ENCODE peak calls at places on chromosome 17, in ten cellular contexts. One of them, this sample, is unnamed.

GRCh38 chr17:64200080-64201042 is 62.7 kb downstream of the TEX2 start:
- DNase-seq in psoas muscle: no peak
- DNase-seq in tibial artery: no peak
- DNase-seq in uterus: no peak
- DNase-seq in HepG2: no peak
- DNase-seq in OCI-LY7: no peak
- DNase-seq in ovary: no peak
- DNase-seq in breast epithelium: no peak
- DNase-seq in Peyer's patch: no peak
- DNase-seq in astrocyte: peak; percentile 65
- DNase-seq in this sample: no peak

GRCh38 chr17:32806646-32807045 is 70.3 kb downstream of the MYO1D start:
- DNase-seq in ovary: no peak
- DNase-seq in breast epithelium: no peak
- DNase-seq in OCI-LY7: no peak
- DNase-seq in tibial artery: no peak
- DNase-seq in psoas muscle: no peak
- DNase-seq in astrocyte: no peak
- DNase-seq in Peyer's patch: no peak
- DNase-seq in uterus: no peak
- DNase-seq in HepG2: no peak
- DNase-seq in this sample: no peak

GRCh38 chr17:63474174-63474913 is 2.5 kb upstream of the ACE start:
- DNase-seq in breast epithelium: no peak
- DNase-seq in psoas muscle: no peak
- DNase-seq in ovary: peak; percentile 47
- DNase-seq in astrocyte: peak; percentile 24
- DNase-seq in OCI-LY7: no peak
- DNase-seq in Peyer's patch: no peak
- DNase-seq in HepG2: no peak
- DNase-seq in tibial artery: no peak
- DNase-seq in uterus: peak; percentile 46
- DNase-seq in this sample: peak; percentile 83

GRCh38 chr17:48625502-48626201 is 506 bp downstream of the HOXB9 start:
- DNase-seq in psoas muscle: no peak
- DNase-seq in Peyer's patch: peak; percentile 84
- DNase-seq in ovary: no peak
- DNase-seq in tibial artery: no peak
- DNase-seq in OCI-LY7: no peak
- DNase-seq in breast epithelium: no peak
- DNase-seq in astrocyte: no peak
- DNase-seq in HepG2: no peak
- DNase-seq in uterus: peak; percentile 52
- DNase-seq in this sample: peak; percentile 46

GRCh38 chr17:66451188-66452149 is 149.1 kb downstream of the PRKCA start:
- DNase-seq in Peyer's patch: peak; percentile 52
- DNase-seq in psoas muscle: no peak
- DNase-seq in OCI-LY7: no peak
- DNase-seq in breast epithelium: no peak
- DNase-seq in tibial artery: no peak
- DNase-seq in HepG2: peak; percentile 89
- DNase-seq in ovary: no peak
- DNase-seq in astrocyte: no peak
- DNase-seq in uterus: no peak
- DNase-seq in this sample: peak; percentile 40

GRCh38 chr17:41728056-41728455 is 6.4 kb downstream of the HAP1 start:
- DNase-seq in uterus: no peak
- DNase-seq in tibial artery: no peak
- DNase-seq in astrocyte: no peak
- DNase-seq in psoas muscle: no peak
- DNase-seq in HepG2: no peak
- DNase-seq in Peyer's patch: no peak
- DNase-seq in ovary: no peak
- DNase-seq in OCI-LY7: peak; percentile 40
- DNase-seq in breast epithelium: no peak
- DNase-seq in this sample: no peak

GRCh38 chr17:57892820-57893595 is 43.2 kb upstream of the MRPS23 start:
- DNase-seq in HepG2: peak; percentile 97
- DNase-seq in tibial artery: peak; percentile 98
- DNase-seq in OCI-LY7: no peak
- DNase-seq in breast epithelium: peak; percentile 96
- DNase-seq in uterus: peak; percentile 92
- DNase-seq in Peyer's patch: peak; percentile 85
- DNase-seq in astrocyte: peak; percentile 96
- DNase-seq in psoas muscle: peak; percentile 93
- DNase-seq in ovary: peak; percentile 68
- DNase-seq in this sample: peak; percentile 81

GRCh38 chr17:17732892-17733670 is 51.8 kb downstream of the RAI1 start:
- DNase-seq in breast epithelium: no peak
- DNase-seq in OCI-LY7: no peak
- DNase-seq in Peyer's patch: no peak
- DNase-seq in psoas muscle: no peak
- DNase-seq in astrocyte: peak; percentile 88
- DNase-seq in ovary: no peak
- DNase-seq in uterus: no peak
- DNase-seq in HepG2: no peak
- DNase-seq in tibial artery: no peak
- DNase-seq in this sample: peak; percentile 57

GRCh38 chr17:81303385-81303784 is 8.3 kb upstream of the SLC38A10 start:
- DNase-seq in tibial artery: no peak
- DNase-seq in astrocyte: no peak
- DNase-seq in ovary: no peak
- DNase-seq in HepG2: no peak
- DNase-seq in breast epithelium: no peak
- DNase-seq in OCI-LY7: no peak
- DNase-seq in uterus: no peak
- DNase-seq in psoas muscle: no peak
- DNase-seq in Peyer's patch: no peak
- DNase-seq in this sample: no peak

GRCh38 chr17:81302324-81302723 is 7.2 kb upstream of the SLC38A10 start:
- DNase-seq in Peyer's patch: no peak
- DNase-seq in tibial artery: no peak
- DNase-seq in astrocyte: no peak
- DNase-seq in psoas muscle: no peak
- DNase-seq in HepG2: no peak
- DNase-seq in OCI-LY7: no peak
- DNase-seq in ovary: no peak
- DNase-seq in breast epithelium: no peak
- DNase-seq in uterus: no peak
- DNase-seq in this sample: no peak

GRCh38 chr17:81304196-81305015 is 9.3 kb upstream of the SLC38A10 start:
- DNase-seq in Peyer's patch: no peak
- DNase-seq in HepG2: no peak
- DNase-seq in tibial artery: no peak
- DNase-seq in psoas muscle: peak; percentile 28
- DNase-seq in astrocyte: no peak
- DNase-seq in OCI-LY7: no peak
- DNase-seq in breast epithelium: no peak
- DNase-seq in ovary: no peak
- DNase-seq in uterus: no peak
- DNase-seq in this sample: no peak

GRCh38 chr17:81301195-81302144 is 6.4 kb upstream of the SLC38A10 start:
- DNase-seq in tibial artery: no peak
- DNase-seq in astrocyte: no peak
- DNase-seq in ovary: no peak
- DNase-seq in breast epithelium: no peak
- DNase-seq in HepG2: no peak
- DNase-seq in psoas muscle: no peak
- DNase-seq in uterus: no peak
- DNase-seq in OCI-LY7: no peak
- DNase-seq in Peyer's patch: no peak
- DNase-seq in this sample: no peak

DNA sequence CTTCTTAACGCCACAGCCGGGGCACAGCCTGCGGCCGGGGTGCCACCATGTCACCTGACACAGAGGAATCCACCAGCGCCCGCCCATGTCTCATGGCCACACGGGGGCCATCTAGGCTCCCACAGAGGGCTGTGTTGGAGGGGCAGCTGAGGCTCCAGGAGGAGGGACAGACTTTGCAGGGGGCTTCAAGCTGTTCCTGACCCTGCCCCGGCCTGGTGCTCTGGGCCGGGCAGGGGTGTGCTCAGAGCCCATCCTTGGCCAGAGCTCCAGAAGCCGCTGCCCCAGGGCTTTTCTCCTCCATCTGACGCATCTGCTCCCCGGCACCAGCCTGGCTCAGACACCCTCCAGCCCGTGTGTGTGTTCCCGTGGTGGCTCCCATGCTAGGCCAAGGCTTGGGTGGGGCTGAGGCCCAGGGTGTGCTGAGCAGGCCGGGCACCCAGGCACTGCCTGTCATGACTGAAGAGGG is 7.8 kb upstream of the SLC38A10 start:
- DNase-seq in uterus: no peak
- DNase-seq in astrocyte: no peak
- DNase-seq in HepG2: peak; percentile 61
- DNase-seq in ovary: no peak
- DNase-seq in psoas muscle: peak; percentile 51
- DNase-seq in breast epithelium: no peak
- DNase-seq in OCI-LY7: no peak
- DNase-seq in tibial artery: no peak
- DNase-seq in Peyer's patch: no peak
- DNase-seq in this sample: no peak
- TF ChIP-seq CTCF in uterus: no peak
- TF ChIP-seq CTCF in astrocyte: no peak
- TF ChIP-seq CTCF in HepG2: peak; percentile 84
- TF ChIP-seq CTCF in ovary: no peak
- TF ChIP-seq CTCF in psoas muscle: peak; percentile 25
- TF ChIP-seq CTCF in breast epithelium: no peak
- TF ChIP-seq CTCF in OCI-LY7: peak; percentile 45
- TF ChIP-seq CTCF in tibial artery: no peak
- TF ChIP-seq CTCF in Peyer's patch: no peak
- TF ChIP-seq CTCF in this sample: no peak

GRCh38 chr17:81019563-81020442 is 15.1 kb upstream of the BAIAP2 start:
- DNase-seq in tibial artery: no peak
- DNase-seq in psoas muscle: peak; percentile 13
- DNase-seq in astrocyte: no peak
- DNase-seq in OCI-LY7: no peak
- DNase-seq in HepG2: no peak
- DNase-seq in uterus: no peak
- DNase-seq in Peyer's patch: no peak
- DNase-seq in breast epithelium: no peak
- DNase-seq in ovary: no peak
- DNase-seq in this sample: no peak
- H3K4me1 ChIP-seq in tibial artery: peaks cover 14% of the 10 kb centered on the region
- H3K4me1 ChIP-seq in psoas muscle: peaks cover 37% of the 10 kb centered on the region
- H3K4me1 ChIP-seq in astrocyte: peaks cover 16% of the 10 kb centered on the region
- H3K4me1 ChIP-seq in OCI-LY7: no peaks in the 10 kb centered on the region
- H3K4me1 ChIP-seq in HepG2: peaks cover 67% of the 10 kb centered on the region
- H3K4me1 ChIP-seq in uterus: no peaks in the 10 kb centered on the region
- H3K4me1 ChIP-seq in Peyer's patch: peaks cover 3% of the 10 kb centered on the region
- H3K4me1 ChIP-seq in breast epithelium: no peaks in the 10 kb centered on the region
- H3K4me1 ChIP-seq in ovary: peaks cover 7% of the 10 kb centered on the region
- H3K4me1 ChIP-seq in this sample: peaks cover 15% of the 10 kb centered on the region

GRCh38 chr17:38871992-38872605 is 2.2 kb downstream of the LASP1 start:
- DNase-seq in tibial artery: no peak
- DNase-seq in psoas muscle: no peak
- DNase-seq in astrocyte: no peak
- DNase-seq in Peyer's patch: no peak
- DNase-seq in ovary: no peak
- DNase-seq in breast epithelium: no peak
- DNase-seq in OCI-LY7: peak; percentile 43
- DNase-seq in HepG2: no peak
- DNase-seq in uterus: no peak
- DNase-seq in this sample: no peak
- H3K27ac ChIP-seq in tibial artery: peak overlapping the region; percentile 98
- H3K27ac ChIP-seq in psoas muscle: peak overlapping the region; percentile 85
- H3K27ac ChIP-seq in astrocyte: peak overlapping the region; percentile 62
- H3K27ac ChIP-seq in Peyer's patch: peak overlapping the region; percentile 96
- H3K27ac ChIP-seq in ovary: no peak overlapping the region
- H3K27ac ChIP-seq in breast epithelium: peak overlapping the region; percentile 94
- H3K27ac ChIP-seq in OCI-LY7: peak overlapping the region; percentile 91
- H3K27ac ChIP-seq in HepG2: peak overlapping the region; percentile 76
- H3K27ac ChIP-seq in uterus: peak overlapping the region; percentile 98
- H3K27ac ChIP-seq in this sample: peak overlapping the region; percentile 97

DNA sequence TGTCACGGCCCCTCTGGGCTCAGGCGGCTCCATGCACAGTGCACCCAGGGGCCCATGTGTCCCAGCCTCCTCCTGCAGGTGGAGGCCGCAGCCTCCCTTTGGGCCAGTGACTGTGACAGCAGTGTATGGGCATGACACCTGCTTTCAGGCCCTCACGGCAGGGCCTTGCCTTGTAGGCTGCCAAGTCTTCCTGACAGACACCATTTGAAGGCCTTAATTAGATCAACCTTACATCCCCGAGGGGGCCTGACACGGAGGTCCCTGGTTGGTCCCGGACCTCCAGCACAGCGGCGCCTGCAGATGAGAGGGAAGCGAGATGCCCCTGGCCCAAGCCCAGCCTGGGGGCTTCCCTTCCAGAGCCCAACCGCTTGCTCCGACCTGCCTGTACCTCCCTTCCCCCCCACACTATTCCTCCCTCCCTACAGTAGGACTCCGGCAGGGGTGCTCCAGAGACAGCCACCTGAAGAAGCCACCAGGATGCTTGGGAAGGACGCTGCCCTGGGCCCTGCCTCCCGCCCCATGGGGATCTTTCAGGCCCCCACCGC is 31.9 kb downstream of the BAIAP2 start:
- DNase-seq in Peyer's patch: no peak
- DNase-seq in HepG2: no peak
- DNase-seq in psoas muscle: no peak
- DNase-seq in ovary: no peak
- DNase-seq in astrocyte: no peak
- DNase-seq in uterus: no peak
- DNase-seq in breast epithelium: no peak
- DNase-seq in OCI-LY7: no peak
- DNase-seq in tibial artery: no peak
- DNase-seq in this sample: no peak
- TF ChIP-seq CTCF in Peyer's patch: no peak
- TF ChIP-seq CTCF in HepG2: no peak
- TF ChIP-seq CTCF in psoas muscle: no peak
- TF ChIP-seq CTCF in ovary: no peak
- TF ChIP-seq CTCF in astrocyte: no peak
- TF ChIP-seq CTCF in uterus: no peak
- TF ChIP-seq CTCF in breast epithelium: no peak
- TF ChIP-seq CTCF in OCI-LY7: no peak
- TF ChIP-seq CTCF in tibial artery: no peak
- TF ChIP-seq CTCF in this sample: no peak